ENCODE peak calls at places on chromosomes 7 and 10, in six cellular contexts. One of them, this sample, is unnamed.
A peak's percentile ranks its signal among the peaks of the same experiment; 100 is the strongest.

GRCh38 chr10:48556065-48556464 is 48.8 kb downstream of the ARHGAP22 start:
- DNase-seq in heart right ventricle: no peak
- DNase-seq in NCI-H1105 treated with DMSO at 0.1 percent for 48 hours: no peak
- DNase-seq in T-cell: no peak
- DNase-seq in IMR-90: no peak
- DNase-seq in esophagus squamous epithelium: no peak
- DNase-seq in this sample: no peak

GRCh38 chr7:157555308-157555707 is 218.5 kb downstream of the DNAJB6 start:
- DNase-seq in heart right ventricle: no peak
- DNase-seq in NCI-H1105 treated with DMSO at 0.1 percent for 48 hours: no peak
- DNase-seq in T-cell: no peak
- DNase-seq in IMR-90: no peak
- DNase-seq in esophagus squamous epithelium: no peak
- DNase-seq in this sample: no peak

GRCh38 chr10:43304687-43305333 is 37.9 kb upstream of the RASGEF1A start:
- DNase-seq in heart right ventricle: peak; percentile 75
- DNase-seq in NCI-H1105 treated with DMSO at 0.1 percent for 48 hours: no peak
- DNase-seq in T-cell: no peak
- DNase-seq in IMR-90: peak; percentile 8
- DNase-seq in esophagus squamous epithelium: no peak
- DNase-seq in this sample: peak; percentile 60

GRCh38 chr7:22378199-22378961 is 21.4 kb upstream of the RAPGEF5 start:
- DNase-seq in heart right ventricle: no peak
- DNase-seq in NCI-H1105 treated with DMSO at 0.1 percent for 48 hours: no peak
- DNase-seq in T-cell: no peak
- DNase-seq in IMR-90: no peak
- DNase-seq in esophagus squamous epithelium: no peak
- DNase-seq in this sample: no peak

GRCh38 chr7:95420996-95421846 is 13.6 kb downstream of the PON2 start:
- DNase-seq in heart right ventricle: no peak
- DNase-seq in NCI-H1105 treated with DMSO at 0.1 percent for 48 hours: peak; percentile 47
- DNase-seq in T-cell: no peak
- DNase-seq in IMR-90: peak; percentile 79
- DNase-seq in esophagus squamous epithelium: no peak
- DNase-seq in this sample: no peak

GRCh38 chr10:78703581-78703980 is 365.2 kb upstream of the ZMIZ1 start:
- DNase-seq in heart right ventricle: no peak
- DNase-seq in NCI-H1105 treated with DMSO at 0.1 percent for 48 hours: no peak
- DNase-seq in T-cell: no peak
- DNase-seq in IMR-90: peak; percentile 28
- DNase-seq in esophagus squamous epithelium: no peak
- DNase-seq in this sample: no peak

GRCh38 chr10:79585870-79586527 is 24.7 kb upstream of the SFTPA1 start:
- DNase-seq in heart right ventricle: no peak
- DNase-seq in NCI-H1105 treated with DMSO at 0.1 percent for 48 hours: no peak
- DNase-seq in T-cell: no peak
- DNase-seq in IMR-90: no peak
- DNase-seq in esophagus squamous epithelium: no peak
- DNase-seq in this sample: no peak

GRCh38 chr10:24503627-24504320 is 219.9 kb downstream of the ARHGAP21 start:
- DNase-seq in heart right ventricle: no peak
- DNase-seq in NCI-H1105 treated with DMSO at 0.1 percent for 48 hours: peak; percentile 32
- DNase-seq in T-cell: no peak
- DNase-seq in IMR-90: peak; percentile 90
- DNase-seq in esophagus squamous epithelium: no peak
- DNase-seq in this sample: peak; percentile 57

GRCh38 chr7:25389489-25390106 is 161.3 kb upstream of the NPVF start:
- DNase-seq in heart right ventricle: no peak
- DNase-seq in NCI-H1105 treated with DMSO at 0.1 percent for 48 hours: peak; percentile 78
- DNase-seq in T-cell: no peak
- DNase-seq in IMR-90: peak; percentile 42
- DNase-seq in esophagus squamous epithelium: no peak
- DNase-seq in this sample: peak; percentile 50

GRCh38 chr7:66921918-66922486 is 977 bp downstream of the TMEM248 start:
- DNase-seq in heart right ventricle: no peak
- DNase-seq in NCI-H1105 treated with DMSO at 0.1 percent for 48 hours: no peak
- DNase-seq in T-cell: peak; percentile 16
- DNase-seq in IMR-90: no peak
- DNase-seq in esophagus squamous epithelium: no peak
- DNase-seq in this sample: no peak

GRCh38 chr7:99997545-99998137 is 17.8 kb upstream of the ZKSCAN1 start:
- DNase-seq in heart right ventricle: peak; percentile 71
- DNase-seq in NCI-H1105 treated with DMSO at 0.1 percent for 48 hours: no peak
- DNase-seq in T-cell: peak; percentile 67
- DNase-seq in IMR-90: no peak
- DNase-seq in esophagus squamous epithelium: no peak
- DNase-seq in this sample: no peak

GRCh38 chr10:76543655-76544054 is 1094.0 kb downstream of the KCNMA1 start:
- DNase-seq in heart right ventricle: no peak
- DNase-seq in NCI-H1105 treated with DMSO at 0.1 percent for 48 hours: no peak
- DNase-seq in T-cell: no peak
- DNase-seq in IMR-90: peak; percentile 30
- DNase-seq in esophagus squamous epithelium: no peak
- DNase-seq in this sample: no peak

GRCh38 chr7:141697211-141697871 is 4.6 kb downstream of the DENND11 start:
- DNase-seq in heart right ventricle: no peak
- DNase-seq in NCI-H1105 treated with DMSO at 0.1 percent for 48 hours: no peak
- DNase-seq in T-cell: no peak
- DNase-seq in IMR-90: peak; percentile 74
- DNase-seq in esophagus squamous epithelium: no peak
- DNase-seq in this sample: no peak

GRCh38 chr10:48599830-48600134 is 5.1 kb downstream of the ARHGAP22 start:
- DNase-seq in heart right ventricle: no peak
- DNase-seq in NCI-H1105 treated with DMSO at 0.1 percent for 48 hours: no peak
- DNase-seq in T-cell: no peak
- DNase-seq in IMR-90: no peak
- DNase-seq in esophagus squamous epithelium: no peak
- DNase-seq in this sample: no peak

GRCh38 chr7:129225206-129225930 is 538 bp downstream of the AHCYL2 start:
- DNase-seq in heart right ventricle: peak; percentile 56
- DNase-seq in NCI-H1105 treated with DMSO at 0.1 percent for 48 hours: peak; percentile 62
- DNase-seq in T-cell: peak; percentile 41
- DNase-seq in IMR-90: peak; percentile 27
- DNase-seq in esophagus squamous epithelium: no peak
- DNase-seq in this sample: peak; percentile 47

GRCh38 chr7:102395620-102395957 is 574 bp upstream of the PRKRIP1 start:
- DNase-seq in heart right ventricle: no peak
- DNase-seq in NCI-H1105 treated with DMSO at 0.1 percent for 48 hours: peak; percentile 60
- DNase-seq in T-cell: no peak
- DNase-seq in IMR-90: peak; percentile 19
- DNase-seq in esophagus squamous epithelium: no peak
- DNase-seq in this sample: no peak

GRCh38 chr7:116173051-116174028 is 37.0 kb upstream of the TES start:
- DNase-seq in heart right ventricle: no peak
- DNase-seq in NCI-H1105 treated with DMSO at 0.1 percent for 48 hours: peak; percentile 61
- DNase-seq in T-cell: peak; percentile 17
- DNase-seq in IMR-90: peak; percentile 69
- DNase-seq in esophagus squamous epithelium: no peak
- DNase-seq in this sample: peak; percentile 38